ENCODE peak calls at places on chromosomes 11 and 22, in six cellular contexts. S, B, L, I, Y and H are unnamed samples.
A peak's percentile ranks its signal among the peaks of the same experiment; 100 is the strongest.

GRCh38 chr11:69173925-69174591 is 18.3 kb downstream of the SMIM38 start:
- DNase-seq in L (peak; percentile 69), Y (no peak), B (peak; percentile 37), S (no peak), I (no peak), H (no peak)

GRCh38 chr11:18393581-18394299 is 623 bp upstream of the LDHA start:
- DNase-seq in L (no peak), I (no peak), B (peak; percentile 82), S (no peak), Y (peak; percentile 37), H (peak; percentile 33)

GRCh38 chr22:20192293-20192971 is 41.6 kb upstream of the CCDC188 start:
- DNase-seq in L (no peak), B (no peak), S (no peak), Y (no peak), I (no peak), H (no peak)

GRCh38 chr11:11998091-11998781 is 10.2 kb downstream of the DKK3 start:
- DNase-seq in Y (no peak), S (no peak), L (no peak), B (no peak), I (peak; percentile 62), H (no peak)

GRCh38 chr11:1827931-1828330 is 6.9 kb upstream of the SYT8 start:
- DNase-seq in S (no peak), Y (no peak), I (no peak), B (no peak), L (no peak), H (peak; percentile 46)

GRCh38 chr11:22674470-22675426 is 8.3 kb downstream of the GAS2 start:
- DNase-seq in Y (no peak), S (no peak), I (peak; percentile 4), B (no peak), L (no peak), H (no peak)

GRCh38 chr11:47477323-47477722 is 28.4 kb upstream of the RAPSN start:
- DNase-seq in B (no peak), L (no peak), S (no peak), Y (no peak), I (no peak), H (no peak)

GRCh38 chr22:45891021-45891421 is 85.9 kb downstream of the WNT7B start:
- DNase-seq in Y (peak; percentile 8), B (peak; percentile 67), L (no peak), S (no peak), I (no peak), H (no peak)

GRCh38 chr11:77073328-77074001 is 6.7 kb downstream of the CAPN5 start:
- DNase-seq in I (peak; percentile 75), Y (peak; percentile 90), L (peak; percentile 65), S (peak; percentile 96), B (peak; percentile 78), H (peak; percentile 63)

GRCh38 chr11:63871962-63872832 is 33.3 kb downstream of the MARK2 start:
- DNase-seq in B (peak; percentile 89), S (peak; percentile 94), Y (peak; percentile 91), L (peak; percentile 92), I (peak; percentile 86), H (no peak)

GRCh38 chr11:125174057-125174456 is 9.5 kb downstream of the PKNOX2 start:
- DNase-seq in S (peak; percentile 43), I (no peak), Y (no peak), B (peak; percentile 18), L (no peak), H (no peak)

GRCh38 chr11:101436511-101437142 is 147.2 kb downstream of the TRPC6 start:
- DNase-seq in L (no peak), S (no peak), I (peak; percentile 54), Y (peak; percentile 32), B (no peak), H (no peak)

GRCh38 chr11:126878892-126879291 is 121.7 kb downstream of the KIRREL3 start:
- DNase-seq in L (no peak), Y (no peak), B (no peak), S (no peak), I (no peak), H (no peak)

GRCh38 chr22:23817146-23817545 is 21.7 kb downstream of the DERL3 start:
- DNase-seq in B (peak; percentile 37), S (no peak), I (no peak), Y (no peak), L (no peak), H (no peak)

GRCh38 chr11:2990617-2991476 is 1.3 kb downstream of the NAP1L4 start:
- DNase-seq in L (no peak), Y (no peak), B (no peak), S (peak; percentile 68), I (peak; percentile 28), H (no peak)

GRCh38 chr11:30107899-30108298 is 91.1 kb upstream of the KCNA4 start:
- DNase-seq in B (no peak), I (peak; percentile 35), L (no peak), S (no peak), Y (no peak), H (no peak)

GRCh38 chr22:45918455-45919370 is 58.2 kb downstream of the WNT7B start:
- DNase-seq in L (peak; percentile 41), I (peak; percentile 85), B (no peak), Y (no peak), S (no peak), H (peak; percentile 77)

GRCh38 chr11:70174846-70175764 is 28.0 kb upstream of the FADD start:
- DNase-seq in L (peak; percentile 67), I (no peak), Y (peak; percentile 14), S (no peak), B (no peak), H (no peak)

GRCh38 chr22:43077121-43077877 is 11.9 kb downstream of the TTLL1 start:
- DNase-seq in I (no peak), Y (peak; percentile 51), B (no peak), S (no peak), L (no peak), H (peak; percentile 50)

GRCh38 chr11:58524232-58525036 is 16.5 kb upstream of the OR5B21 start:
- DNase-seq in Y (peak; percentile 34), B (no peak), S (peak; percentile 90), L (peak; percentile 66), I (peak; percentile 85), H (peak; percentile 45)

GRCh38 chr11:63032451-63032850 is 16.8 kb upstream of the SLC22A8 start:
- DNase-seq in S (no peak), Y (no peak), L (no peak), I (no peak), B (no peak), H (no peak)

GRCh38 chr22:49158741-49159564 is 668.7 kb downstream of the BRD1 start:
- DNase-seq in L (no peak), I (no peak), S (no peak), Y (no peak), B (peak; percentile 43), H (no peak)

GRCh38 chr22:16915711-16916110 is 90.5 kb upstream of the XKR3 start:
- DNase-seq in Y (no peak), I (no peak), L (no peak), S (no peak), B (no peak), H (no peak)

GRCh38 chr22:16912281-16912680 is 87.1 kb upstream of the XKR3 start:
- DNase-seq in I (no peak), S (no peak), Y (no peak), B (no peak), L (no peak), H (no peak)

GRCh38 chr22:16917144-16918003 is 90.6 kb downstream of the GAB4 start:
- DNase-seq in S (peak; percentile 91), I (peak; percentile 65), Y (peak; percentile 49), L (peak; percentile 23), B (no peak), H (peak; percentile 44)

DNA sequence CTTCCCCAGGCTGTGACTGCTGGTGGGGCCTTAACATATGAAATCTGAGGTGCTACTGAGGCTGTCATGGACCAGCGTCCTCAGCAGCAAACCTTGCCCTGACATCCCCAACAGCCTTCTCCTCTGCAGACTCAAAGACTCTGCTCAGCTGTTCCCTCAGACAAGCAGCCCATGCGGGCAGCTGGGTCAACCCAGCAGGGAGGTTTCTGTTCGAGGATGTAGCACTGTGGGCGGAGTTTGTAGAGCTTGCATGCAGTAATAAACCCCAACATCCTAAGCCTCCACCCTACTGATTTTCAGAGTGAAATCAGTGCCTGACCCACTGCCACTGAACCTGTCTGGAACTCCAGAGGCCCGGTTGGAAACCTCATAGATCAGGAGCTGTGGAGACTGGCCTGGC is 88.8 kb upstream of the XKR3 start:
- DNase-seq in B (no peak), I (no peak), Y (no peak), L (no peak), S (no peak), H (no peak)
- TF ChIP-seq POLR2A in B (no peak), I (no peak), Y (no peak), L (no peak), S (no peak), H (no peak)

GRCh38 chr11:128303383-128303782 is 284.0 kb downstream of the ETS1 start:
- DNase-seq in I (no peak), S (no peak), B (no peak), L (no peak), Y (no peak), H (no peak)

GRCh38 chr11:128300785-128301184 is 286.6 kb downstream of the ETS1 start:
- DNase-seq in L (no peak), I (no peak), Y (no peak), S (no peak), B (no peak), H (no peak)

GRCh38 chr11:128305588-128305987 is 281.8 kb downstream of the ETS1 start:
- DNase-seq in L (no peak), I (no peak), B (no peak), Y (no peak), S (no peak), H (no peak)

GRCh38 chr11:128304666-128305485 is 282.5 kb downstream of the ETS1 start:
- DNase-seq in I (no peak), S (no peak), Y (no peak), B (no peak), L (no peak), H (no peak)

DNA sequence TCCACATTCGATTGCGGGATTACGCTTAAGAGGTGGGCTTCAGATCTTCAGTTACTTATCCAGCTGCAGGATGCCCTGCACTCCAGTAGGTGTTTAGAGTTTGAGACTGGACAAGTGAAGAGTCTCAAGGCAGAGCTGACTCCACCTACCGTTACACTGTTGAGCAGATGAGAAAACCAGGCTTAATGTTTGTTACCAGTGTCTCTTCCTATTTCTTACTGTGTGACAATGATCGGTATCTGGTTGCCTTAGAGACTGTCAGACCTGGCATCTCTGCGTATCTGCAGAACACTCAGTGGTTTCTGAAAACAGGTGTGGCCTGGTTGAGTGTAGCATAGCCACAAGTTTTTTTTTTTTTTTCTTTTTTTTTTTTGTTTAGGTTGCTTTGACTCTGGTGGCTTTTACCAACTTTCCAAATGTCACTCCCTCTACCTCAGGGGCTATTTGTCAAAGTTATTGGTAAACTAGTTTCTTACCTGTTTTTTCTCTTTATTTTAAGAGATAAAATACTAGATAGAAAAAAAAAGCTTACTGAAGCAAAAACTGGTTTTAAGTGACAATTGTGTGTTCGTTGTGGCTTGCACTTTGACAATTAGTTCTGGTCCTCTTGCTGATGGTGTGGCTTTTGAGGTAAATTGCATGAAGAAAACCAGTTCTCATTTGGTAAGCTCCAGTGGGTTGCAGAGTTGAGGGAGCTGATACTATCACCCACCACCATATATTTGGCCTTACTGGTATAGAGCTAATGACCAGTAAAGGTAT is 284.8 kb downstream of the ETS1 start:
- DNase-seq in S (no peak), I (no peak), B (no peak), L (no peak), Y (no peak), H (no peak)
- TF ChIP-seq POLR2A in S (no peak), I (no peak), B (no peak), L (no peak), Y (no peak), H (no peak)

GRCh38 chr11:119377961-119378667 is 3.4 kb downstream of the USP2 start:
- DNase-seq in B (no peak), L (no peak), Y (no peak), I (no peak), S (peak; percentile 49), H (no peak)
- TF ChIP-seq POLR2A in B (no peak), L (no peak), Y (no peak), I (no peak), S (no peak), H (no peak)

GRCh38 chr22:27726726-27727449 is 74.7 kb downstream of the MN1 start:
- DNase-seq in I (peak; percentile 77), B (no peak), Y (peak; percentile 88), S (no peak), L (no peak), H (no peak)
- TF ChIP-seq POLR2A in I (no peak), B (no peak), Y (no peak), S (no peak), L (no peak), H (no peak)